ENCODE peak calls at places on chromosomes 4 and X, in six cellular contexts. C, L, Y, G, P and F are unnamed samples.

GRCh38 chrX:18833071-18833731 is 125.8 kb downstream of the PPEF1 start:
- DNase-seq in C (peak; percentile 62), L (no peak), Y (no peak), G (no peak), P (no peak), F (no peak)

GRCh38 chrX:153778684-153779101 is 2.1 kb upstream of the SRPK3 start:
- DNase-seq in C (peak; percentile 13), L (no peak), Y (no peak), G (no peak), P (no peak), F (no peak)

GRCh38 chrX:136034622-136035021 is 49.4 kb downstream of the SLC9A6 start:
- DNase-seq in C (no peak), L (no peak), Y (no peak), G (no peak), P (no peak), F (no peak)

GRCh38 chr4:142645478-142646108 is 200.5 kb downstream of the INPP4B start:
- DNase-seq in C (no peak), L (peak; percentile 25), Y (peak; percentile 30), G (peak; percentile 7), P (no peak), F (no peak)

GRCh38 chr4:40579983-40580382 is 49.7 kb downstream of the RBM47 start:
- DNase-seq in C (no peak), L (no peak), Y (no peak), G (no peak), P (no peak), F (no peak)

GRCh38 chr4:1225272-1226166 is 23.4 kb downstream of the CTBP1 start:
- DNase-seq in C (no peak), L (no peak), Y (no peak), G (no peak), P (no peak), F (no peak)

GRCh38 chr4:25161599-25161960 is 1.3 kb upstream of the SEPSECS start:
- DNase-seq in C (no peak), L (no peak), Y (peak; percentile 7), G (no peak), P (no peak), F (no peak)

GRCh38 chr4:100288811-100289529 is 98.7 kb upstream of the DDIT4L start:
- DNase-seq in C (no peak), L (no peak), Y (no peak), G (no peak), P (no peak), F (no peak)

GRCh38 chrX:19174401-19175025 is 52.2 kb upstream of the ADGRG2 start:
- DNase-seq in C (no peak), L (no peak), Y (no peak), G (peak; percentile 27), P (no peak), F (no peak)

GRCh38 chrX:40012800-40013682 is 84.7 kb downstream of the BCOR start:
- DNase-seq in C (peak; percentile 84), L (peak; percentile 41), Y (peak; percentile 13), G (peak; percentile 65), P (no peak), F (no peak)

GRCh38 chr4:41132055-41132683 is 82.2 kb downstream of the APBB2 start:
- DNase-seq in C (no peak), L (no peak), Y (no peak), G (no peak), P (no peak), F (no peak)

GRCh38 chr4:126727461-126727860 is 905.3 kb upstream of the INTU start:
- DNase-seq in C (no peak), L (no peak), Y (no peak), G (peak; percentile 37), P (no peak), F (no peak)

GRCh38 chrX:46209768-46210167 is 335.5 kb downstream of the ZNF674 start:
- DNase-seq in C (no peak), L (no peak), Y (no peak), G (no peak), P (no peak), F (no peak)

GRCh38 chr4:184802203-184803015 is 23.4 kb downstream of the ACSL1 start:
- DNase-seq in C (no peak), L (no peak), Y (no peak), G (no peak), P (no peak), F (no peak)

GRCh38 chr4:156623376-156623775 is 348.2 kb downstream of the PDGFC start:
- DNase-seq in C (no peak), L (no peak), Y (no peak), G (no peak), P (no peak), F (no peak)

GRCh38 chr4:53313510-53313909 is 52.4 kb downstream of the SCFD2 start:
- DNase-seq in C (no peak), L (no peak), Y (no peak), G (peak; percentile 3), P (no peak), F (no peak)

GRCh38 chr4:141339966-141340365 is 119.3 kb downstream of the ZNF330 start:
- DNase-seq in C (no peak), L (no peak), Y (no peak), G (no peak), P (no peak), F (no peak)

GRCh38 chr4:174425669-174426068 is 96.6 kb downstream of the HPGD start:
- DNase-seq in C (no peak), L (no peak), Y (no peak), G (no peak), P (no peak), F (no peak)

GRCh38 chrX:13598877-13599276 is 29.5 kb downstream of the EGFL6 start:
- DNase-seq in C (no peak), L (no peak), Y (no peak), G (peak; percentile 6), P (no peak), F (no peak)

GRCh38 chr4:184968784-184969201 is 49.5 kb upstream of the HELT start:
- DNase-seq in C (no peak), L (no peak), Y (no peak), G (no peak), P (no peak), F (no peak)

GRCh38 chr4:74397748-74398426 is 32.9 kb downstream of the EREG start:
- DNase-seq in C (no peak), L (no peak), Y (peak; percentile 66), G (peak; percentile 43), P (no peak), F (no peak)

GRCh38 chrX:47854474-47854873 is 17.8 kb downstream of the ZNF81 start:
- DNase-seq in C (no peak), L (peak; percentile 35), Y (peak; percentile 48), G (peak; percentile 47), P (peak; percentile 2), F (no peak)

GRCh38 chr4:175996231-175996630 is 69.4 kb upstream of the WDR17 start:
- DNase-seq in C (no peak), L (no peak), Y (no peak), G (no peak), P (no peak), F (no peak)

GRCh38 chrX:132776486-132777210 is 181.8 kb downstream of the HS6ST2 start:
- DNase-seq in C (no peak), L (no peak), Y (no peak), G (no peak), P (no peak), F (no peak)

GRCh38 chr4:139018501-139018900 is 2.9 kb downstream of the NOCT start:
- DNase-seq in C (no peak), L (no peak), Y (no peak), G (no peak), P (no peak), F (no peak)

GRCh38 chrX:134803060-134803459 is 144.8 kb upstream of the PLAC1 start:
- DNase-seq in C (no peak), L (no peak), Y (no peak), G (no peak), P (no peak), F (no peak)